ENCODE peak calls at places on chromosome 10, in four cellular contexts. U is lower lobe of right lung, Z is tibial artery, D is neuronal stem cell. I is an unnamed sample.
A peak's percentile ranks its signal among the peaks of the same experiment; 100 is the strongest.

GRCh38 chr10:19713800-19714525 is 102.3 kb upstream of the PLXDC2 start:
- DNase-seq in U (no peak), Z (no peak), D (no peak), I (no peak)

GRCh38 chr10:102869290-102870198 is at the start of gene AS3MT:
- DNase-seq in U (no peak), Z (no peak), D (peak; percentile 63), I (peak; percentile 83)

GRCh38 chr10:78212134-78212785 is 178.6 kb downstream of the RPS24 start:
- DNase-seq in U (no peak), Z (no peak), D (no peak), I (no peak)

GRCh38 chr10:22705534-22705933 is 8.8 kb downstream of the PIP4K2A start:
- DNase-seq in U (no peak), Z (no peak), D (no peak), I (no peak)

GRCh38 chr10:96896884-96897589 is 64.9 kb downstream of the LCOR start:
- DNase-seq in U (no peak), Z (no peak), D (no peak), I (no peak)

GRCh38 chr10:338176-339037 is 203.2 kb downstream of the ZMYND11 start:
- DNase-seq in U (no peak), Z (no peak), D (no peak), I (no peak)

GRCh38 chr10:119274519-119275045 is 67.2 kb downstream of the GRK5 start:
- DNase-seq in U (no peak), Z (no peak), D (no peak), I (no peak)

GRCh38 chr10:62895058-62895457 is 78.9 kb upstream of the EGR2 start:
- DNase-seq in U (no peak), Z (no peak), D (no peak), I (no peak)

GRCh38 chr10:74912182-74912581 is 85.8 kb downstream of the KAT6B start:
- DNase-seq in U (no peak), Z (no peak), D (no peak), I (no peak)

GRCh38 chr10:29595636-29596225 is 39.0 kb downstream of the SVIL start:
- DNase-seq in U (no peak), Z (no peak), D (no peak), I (no peak)

GRCh38 chr10:73956476-73957338 is 41.2 kb upstream of the VCL start:
- DNase-seq in U (no peak), Z (no peak), D (no peak), I (no peak)

GRCh38 chr10:3616880-3617279 is 168.1 kb downstream of the KLF6 start:
- DNase-seq in U (no peak), Z (no peak), D (no peak), I (no peak)

GRCh38 chr10:62681211-62681940 is 123.1 kb upstream of the ADO start:
- DNase-seq in U (peak; percentile 53), Z (no peak), D (no peak), I (peak; percentile 44)

GRCh38 chr10:7408494-7409044 is 2.3 kb downstream of the SFMBT2 start:
- DNase-seq in U (peak; percentile 71), Z (no peak), D (no peak), I (peak; percentile 56)

GRCh38 chr10:95430231-95430951 is 130.8 kb downstream of the SORBS1 start:
- DNase-seq in U (no peak), Z (no peak), D (peak; percentile 58), I (no peak)

GRCh38 chr10:100470367-100470766 is 7.6 kb downstream of the WNT8B start:
- DNase-seq in U (no peak), Z (no peak), D (no peak), I (no peak)

GRCh38 chr10:949446-949845 is 17.9 kb upstream of the LARP4B start:
- DNase-seq in U (no peak), Z (no peak), D (no peak), I (no peak)

GRCh38 chr10:26857991-26858706 is 2.6 kb downstream of the ABI1 start:
- DNase-seq in U (no peak), Z (no peak), D (no peak), I (no peak)

GRCh38 chr10:86439544-86439943 is 72.9 kb upstream of the GRID1 start:
- DNase-seq in U (peak; percentile 81), Z (peak; percentile 94), D (no peak), I (peak; percentile 76)

GRCh38 chr10:79223346-79224048 is 123.8 kb upstream of the PPIF start:
- DNase-seq in U (peak; percentile 84), Z (peak; percentile 52), D (no peak), I (peak; percentile 85)

GRCh38 chr10:29873941-29874340 is 185.4 kb downstream of the JCAD start:
- DNase-seq in U (no peak), Z (no peak), D (no peak), I (no peak)

GRCh38 chr10:44995914-44996633 is 4.6 kb upstream of the ZNF22 start:
- DNase-seq in U (no peak), Z (peak; percentile 91), D (no peak), I (no peak)

GRCh38 chr10:97770265-97770664 is 1.5 kb downstream of the SFRP5 start:
- DNase-seq in U (no peak), Z (no peak), D (no peak), I (no peak)

GRCh38 chr10:128286413-128287097 is 160.3 kb upstream of the MKI67 start:
- DNase-seq in U (no peak), Z (no peak), D (peak; percentile 30), I (no peak)

GRCh38 chr10:84335516-84335915 is 7.1 kb downstream of the CCSER2 start:
- DNase-seq in U (no peak), Z (no peak), D (no peak), I (no peak)

GRCh38 chr10:10914129-10914528 is 103.5 kb upstream of the CELF2 start:
- DNase-seq in U (no peak), Z (no peak), D (no peak), I (no peak)
- H3K4me1 ChIP-seq in U (peaks cover 38% of the 10 kb centered on the region), Z (peaks cover 23% of the 10 kb centered on the region), D (peaks cover 7% of the 10 kb centered on the region), I (peaks cover 14% of the 10 kb centered on the region)

DNA sequence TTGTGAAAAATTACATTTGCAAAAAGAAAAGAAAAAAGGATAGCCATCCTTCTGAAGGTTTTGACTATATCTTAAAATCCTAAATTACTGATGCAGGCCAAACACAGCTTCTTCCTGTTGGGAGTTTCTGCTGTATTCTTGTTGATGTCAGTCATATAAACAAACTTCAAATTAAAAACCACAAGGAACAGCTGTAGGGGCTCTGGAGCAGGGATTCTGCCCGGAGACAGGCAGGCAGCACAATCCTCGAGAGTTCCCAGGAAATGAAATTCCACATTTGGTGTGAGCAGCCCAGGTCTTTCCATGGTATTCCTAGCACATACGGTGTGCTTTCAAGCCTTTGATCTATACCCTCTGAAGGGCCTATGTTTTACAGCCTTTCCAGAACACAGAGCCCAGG is 43.2 kb downstream of the INSYN2A start:
- DNase-seq in U (no peak), Z (no peak), D (no peak), I (no peak)
- H3K4me1 ChIP-seq in U (peaks cover 11% of the 10 kb centered on the region), Z (peaks cover 14% of the 10 kb centered on the region), D (peaks cover under 1% of the 10 kb centered on the region), I (peaks cover 16% of the 10 kb centered on the region)

GRCh38 chr10:132555648-132556575 is 18.3 kb downstream of the INPP5A start:
- DNase-seq in U (no peak), Z (no peak), D (no peak), I (no peak)
- H3K4me1 ChIP-seq in U (peaks cover 36% of the 10 kb centered on the region), Z (peaks cover 16% of the 10 kb centered on the region), D (no peaks in the 10 kb centered on the region), I (peaks cover 55% of the 10 kb centered on the region)

GRCh38 chr10:71635867-71636266 is 83.7 kb downstream of the C10orf105 start:
- DNase-seq in U (no peak), Z (no peak), D (no peak), I (no peak)
- H3K4me1 ChIP-seq in U (peaks cover 15% of the 10 kb centered on the region), Z (no peaks in the 10 kb centered on the region), D (no peaks in the 10 kb centered on the region), I (peaks cover 54% of the 10 kb centered on the region)

DNA sequence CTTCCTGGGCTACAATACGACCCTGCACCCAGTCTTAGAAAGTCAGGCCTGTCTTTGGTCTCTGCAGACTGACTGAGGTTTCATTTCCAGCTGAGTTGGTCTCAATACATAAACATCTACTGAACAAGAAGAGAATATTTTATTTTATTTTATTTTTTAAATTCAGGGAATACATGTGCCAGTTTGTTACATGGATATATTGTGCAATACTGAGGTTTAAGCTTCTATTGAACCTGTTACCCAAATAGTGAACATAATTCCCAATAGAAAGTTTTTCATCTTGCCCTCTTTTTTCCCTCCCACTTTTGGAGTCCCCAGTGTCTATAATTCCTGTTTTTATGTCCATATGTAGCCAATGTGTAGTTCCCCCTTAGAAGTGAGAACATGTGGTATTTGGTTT is 10.7 kb downstream of the FZD8 start:
- DNase-seq in U (no peak), Z (no peak), D (no peak), I (no peak)
- H3K4me1 ChIP-seq in U (peaks cover 10% of the 10 kb centered on the region), Z (no peaks in the 10 kb centered on the region), D (no peaks in the 10 kb centered on the region), I (no peaks in the 10 kb centered on the region)

GRCh38 chr10:35336084-35336831 is at the start of gene CCNY:
- DNase-seq in U (peak; percentile 88), Z (peak; percentile 63), D (peak; percentile 62), I (peak; percentile 85)
- H3K4me1 ChIP-seq in U (peaks cover 78% of the 10 kb centered on the region), Z (peaks cover 28% of the 10 kb centered on the region), D (peaks cover 12% of the 10 kb centered on the region), I (peaks cover 26% of the 10 kb centered on the region)